ENCODE peak calls at places on chromosomes 1 and 21, in seven cellular contexts. P is RWPE1; N is psoas muscle; V is CD8-positive, alpha-beta T cell; J is CD4-positive, alpha-beta T cell; Y is H9; Q is cardiac muscle cell. C is an unnamed sample.

GRCh38 chr21:24115141-24115540 is 1492.1 kb downstream of the MRPL39 start:
- DNase-seq in P (no peak), N (no peak), V (no peak), J (no peak), Y (no peak), Q (no peak), C (no peak)

GRCh38 chr1:75870951-75871350 is 61.3 kb downstream of the ASB17 start:
- DNase-seq in P (no peak), N (no peak), V (no peak), J (no peak), Y (no peak), Q (no peak), C (no peak)

GRCh38 chr1:236141447-236142357 is 637 bp upstream of the GPR137B start:
- DNase-seq in P (peak; percentile 50), N (no peak), V (no peak), J (no peak), Y (peak; percentile 64), Q (peak; percentile 52), C (peak; percentile 32)

GRCh38 chr21:44306926-44307687 is 7.3 kb downstream of the PFKL start:
- DNase-seq in P (no peak), N (no peak), V (no peak), J (no peak), Y (no peak), Q (no peak), C (no peak)

GRCh38 chr21:46009951-46010655 is 28.5 kb downstream of the COL6A1 start:
- DNase-seq in P (no peak), N (no peak), V (no peak), J (no peak), Y (peak; percentile 28), Q (no peak), C (no peak)

GRCh38 chr1:172976222-172977041 is 74.3 kb downstream of the TNFSF18 start:
- DNase-seq in P (peak; percentile 33), N (no peak), V (no peak), J (no peak), Y (no peak), Q (no peak), C (no peak)

GRCh38 chr1:157407367-157407766 is 144.9 kb downstream of the FCRL5 start:
- DNase-seq in P (no peak), N (no peak), V (no peak), J (no peak), Y (no peak), Q (no peak), C (no peak)

GRCh38 chr1:217140041-217140901 is 417.0 kb upstream of the ESRRG start:
- DNase-seq in P (no peak), N (no peak), V (no peak), J (no peak), Y (peak; percentile 58), Q (peak; percentile 75), C (no peak)

GRCh38 chr1:4212796-4213195 is 312.7 kb upstream of the C1orf174 start:
- DNase-seq in P (no peak), N (no peak), V (no peak), J (no peak), Y (no peak), Q (no peak), C (no peak)

GRCh38 chr1:248627971-248628844 is 6.7 kb downstream of the OR2T11 start:
- DNase-seq in P (no peak), N (no peak), V (no peak), J (no peak), Y (no peak), Q (no peak), C (no peak)

GRCh38 chr1:29520571-29521437 is 284.5 kb downstream of the PTPRU start:
- DNase-seq in P (no peak), N (no peak), V (peak; percentile 34), J (no peak), Y (peak; percentile 21), Q (no peak), C (no peak)

GRCh38 chr1:203547771-203548421 is 53.9 kb downstream of the OPTC start:
- DNase-seq in P (no peak), N (no peak), V (no peak), J (no peak), Y (no peak), Q (no peak), C (peak; percentile 88)

GRCh38 chr21:46092026-46092764 is 5.7 kb upstream of the COL6A2 start:
- DNase-seq in P (no peak), N (peak; percentile 82), V (peak; percentile 36), J (no peak), Y (no peak), Q (no peak), C (no peak)

GRCh38 chr1:213649373-213649772 is 338.4 kb upstream of the PROX1 start:
- DNase-seq in P (no peak), N (no peak), V (no peak), J (no peak), Y (no peak), Q (no peak), C (no peak)

GRCh38 chr1:116556289-116557006 is 14.4 kb downstream of the CD58 start:
- DNase-seq in P (peak; percentile 95), N (no peak), V (peak; percentile 65), J (peak; percentile 50), Y (no peak), Q (no peak), C (peak; percentile 52)

GRCh38 chr1:15623435-15623834 is 6.2 kb downstream of the DDI2 start:
- DNase-seq in P (no peak), N (no peak), V (no peak), J (no peak), Y (no peak), Q (no peak), C (no peak)

GRCh38 chr1:2554621-2555387 is 1.4 kb upstream of the TNFRSF14 start:
- DNase-seq in P (no peak), N (no peak), V (peak; percentile 83), J (peak; percentile 56), Y (no peak), Q (peak; percentile 40), C (peak; percentile 55)
- TF ChIP-seq CTCF in P (peak; percentile 26), N (no peak), V (peak; percentile 71), J (peak; percentile 80), Y (peak; percentile 60), Q (peak; percentile 42), C (peak; percentile 70)

DNA sequence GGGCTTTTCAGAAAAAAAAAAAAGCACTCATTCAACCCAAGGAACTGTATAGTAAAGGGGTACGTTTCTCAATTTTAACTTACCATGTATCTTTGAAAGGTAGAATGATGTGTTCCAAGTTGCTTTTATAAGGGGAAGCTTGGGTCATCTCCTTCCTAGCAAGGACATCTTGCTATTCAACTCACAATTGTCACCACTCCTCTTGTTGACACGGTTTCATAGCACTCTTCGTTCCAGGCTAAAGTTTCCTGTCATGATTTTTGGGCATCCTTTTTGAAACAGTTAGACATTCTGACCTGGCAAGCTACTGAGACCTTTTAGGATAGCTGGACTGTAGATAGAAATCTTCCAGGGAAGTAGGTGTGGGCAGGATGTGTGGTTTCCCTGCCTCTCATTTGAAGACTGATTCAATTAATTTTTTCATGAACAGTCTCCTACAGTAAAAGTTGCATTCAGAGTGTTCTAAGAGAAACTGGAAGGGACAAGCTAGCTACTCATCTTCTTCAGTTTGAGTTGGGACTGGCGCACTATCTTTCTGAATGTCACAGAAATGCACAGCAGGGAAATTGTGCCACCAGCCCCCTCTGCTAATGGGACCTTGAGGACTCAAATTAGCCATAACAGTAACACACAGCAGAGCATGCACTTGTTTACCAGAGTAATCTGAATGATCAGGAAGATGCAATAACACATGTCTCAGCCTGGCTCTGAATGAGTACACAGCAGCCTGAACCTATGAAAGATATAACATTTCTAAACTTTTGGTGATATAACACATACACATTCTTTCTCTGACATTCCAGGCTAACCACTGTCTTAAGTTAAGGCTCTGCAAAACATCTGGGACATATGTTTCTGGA is 53.4 kb upstream of the CNN3 start:
- DNase-seq in P (no peak), N (no peak), V (no peak), J (no peak), Y (no peak), Q (no peak), C (no peak)
- H3K27ac ChIP-seq in P (no peak overlapping the region), N (no peak overlapping the region), V (no peak overlapping the region), J (no peak overlapping the region), Y (no peak overlapping the region), Q (no peak overlapping the region), C (no peak overlapping the region)

GRCh38 chr1:159790237-159790917 is 9.6 kb downstream of the DUSP23 start:
- DNase-seq in P (no peak), N (no peak), V (no peak), J (no peak), Y (peak; percentile 54), Q (peak; percentile 59), C (peak; percentile 54)
- TF ChIP-seq CTCF in P (no peak), N (peak; percentile 51), V (peak; percentile 45), J (peak; percentile 79), Y (peak; percentile 78), Q (peak; percentile 67), C (peak; percentile 70)

GRCh38 chr1:9289724-9290493 is 2.8 kb upstream of the SPSB1 start:
- DNase-seq in P (peak; percentile 61), N (peak; percentile 88), V (no peak), J (peak; percentile 18), Y (no peak), Q (no peak), C (peak; percentile 41)
- H3K27ac ChIP-seq in P (peak overlapping the region; percentile 90), N (peak overlapping the region; percentile 86), V (no peak overlapping the region), J (no peak overlapping the region), Y (no peak overlapping the region), Q (no peak overlapping the region), C (no peak overlapping the region)

GRCh38 chr21:33158654-33159053 is 71.1 kb upstream of the IFNAR2 start:
- DNase-seq in P (no peak), N (no peak), V (no peak), J (no peak), Y (no peak), Q (no peak), C (no peak)

GRCh38 chr21:33155005-33155404 is 74.7 kb upstream of the IFNAR2 start:
- DNase-seq in P (no peak), N (no peak), V (no peak), J (no peak), Y (no peak), Q (no peak), C (no peak)

GRCh38 chr21:33152228-33153130 is 77.3 kb upstream of the IFNAR2 start:
- DNase-seq in P (no peak), N (no peak), V (no peak), J (no peak), Y (no peak), Q (no peak), C (no peak)

GRCh38 chr21:33155457-33155856 is 74.3 kb upstream of the IFNAR2 start:
- DNase-seq in P (no peak), N (no peak), V (no peak), J (no peak), Y (no peak), Q (no peak), C (no peak)

DNA sequence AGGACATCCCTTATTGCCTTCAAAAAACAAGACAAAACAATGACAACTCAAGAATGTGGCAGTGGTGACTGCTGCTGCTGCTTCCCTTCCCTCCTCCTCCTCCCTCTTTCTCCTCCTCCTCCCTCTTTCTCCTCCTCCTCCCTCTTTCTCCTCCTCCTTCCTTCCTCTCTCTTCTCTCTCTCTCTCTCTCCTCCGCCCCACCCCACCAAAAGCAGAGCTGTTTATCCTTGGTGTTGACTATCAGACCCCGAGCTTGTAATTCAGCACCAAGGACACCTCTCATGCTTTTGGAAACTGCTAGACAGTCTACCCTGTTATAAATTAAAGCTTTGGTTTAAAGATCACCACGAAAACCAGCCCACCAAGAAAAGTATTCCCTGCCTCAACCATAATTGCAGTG is 72.4 kb upstream of the IFNAR2 start:
- DNase-seq in P (no peak), N (no peak), V (no peak), J (no peak), Y (no peak), Q (peak; percentile 60), C (peak; percentile 19)
- TF ChIP-seq CTCF in P (no peak), N (no peak), V (no peak), J (no peak), Y (no peak), Q (no peak), C (no peak)

GRCh38 chr1:16975838-16976237 is 4.6 kb downstream of the MFAP2 start:
- DNase-seq in P (no peak), N (no peak), V (no peak), J (no peak), Y (no peak), Q (no peak), C (no peak)
- H3K27ac ChIP-seq in P (peak overlapping the region; percentile 42), N (no peak overlapping the region), V (no peak overlapping the region), J (no peak overlapping the region), Y (no peak overlapping the region), Q (no peak overlapping the region), C (no peak overlapping the region)

C was measured in A673.